ENCODE peak calls at places on chromosome 6, in four cellular contexts. S is H1, Z is HepG2, N is K562. J is an unnamed sample.

GRCh38 chr6:110688661-110689268 is 126.5 kb downstream of the CDK19 start:
- DNase-seq in N (no peak), Z (no peak), S (no peak), J (no peak)

GRCh38 chr6:134822920-134823430 is 126.9 kb downstream of the ALDH8A1 start:
- DNase-seq in Z (peak; percentile 82), S (peak; percentile 44), N (peak; percentile 82), J (peak; percentile 86)

GRCh38 chr6:153231048-153231635 is 100.1 kb upstream of the RGS17 start:
- DNase-seq in S (peak; percentile 58), Z (peak; percentile 40), N (peak; percentile 7), J (peak; percentile 52)

GRCh38 chr6:83467620-83468036 is 36.8 kb upstream of the ME1 start:
- DNase-seq in S (no peak), Z (no peak), N (no peak), J (no peak)

GRCh38 chr6:137342607-137343186 is 123.5 kb upstream of the IFNGR1 start:
- DNase-seq in N (peak; percentile 11), S (no peak), Z (no peak), J (no peak)

GRCh38 chr6:160782228-160782627 is 80.2 kb downstream of the PLG start:
- DNase-seq in S (no peak), Z (no peak), N (no peak), J (no peak)

GRCh38 chr6:149449831-149450678 is 34.8 kb downstream of the ZC3H12D start:
- DNase-seq in Z (no peak), N (no peak), S (no peak), J (no peak)

GRCh38 chr6:129485746-129486145 is 224.2 kb downstream of the ARHGAP18 start:
- DNase-seq in N (no peak), S (no peak), Z (no peak), J (no peak)

GRCh38 chr6:105929626-105930025 is 156.5 kb upstream of the PRDM1 start:
- DNase-seq in Z (no peak), N (no peak), S (no peak), J (no peak)

GRCh38 chr6:148682990-148683389 is 63.8 kb upstream of the UST start:
- DNase-seq in Z (no peak), S (no peak), N (no peak), J (no peak)

GRCh38 chr6:117290173-117290834 is 24.9 kb downstream of the VGLL2 start:
- DNase-seq in S (no peak), N (no peak), Z (no peak), J (no peak)
- TF ChIP-seq JUND in S (no peak), N (no peak), Z (no peak), J (no peak)

DNA sequence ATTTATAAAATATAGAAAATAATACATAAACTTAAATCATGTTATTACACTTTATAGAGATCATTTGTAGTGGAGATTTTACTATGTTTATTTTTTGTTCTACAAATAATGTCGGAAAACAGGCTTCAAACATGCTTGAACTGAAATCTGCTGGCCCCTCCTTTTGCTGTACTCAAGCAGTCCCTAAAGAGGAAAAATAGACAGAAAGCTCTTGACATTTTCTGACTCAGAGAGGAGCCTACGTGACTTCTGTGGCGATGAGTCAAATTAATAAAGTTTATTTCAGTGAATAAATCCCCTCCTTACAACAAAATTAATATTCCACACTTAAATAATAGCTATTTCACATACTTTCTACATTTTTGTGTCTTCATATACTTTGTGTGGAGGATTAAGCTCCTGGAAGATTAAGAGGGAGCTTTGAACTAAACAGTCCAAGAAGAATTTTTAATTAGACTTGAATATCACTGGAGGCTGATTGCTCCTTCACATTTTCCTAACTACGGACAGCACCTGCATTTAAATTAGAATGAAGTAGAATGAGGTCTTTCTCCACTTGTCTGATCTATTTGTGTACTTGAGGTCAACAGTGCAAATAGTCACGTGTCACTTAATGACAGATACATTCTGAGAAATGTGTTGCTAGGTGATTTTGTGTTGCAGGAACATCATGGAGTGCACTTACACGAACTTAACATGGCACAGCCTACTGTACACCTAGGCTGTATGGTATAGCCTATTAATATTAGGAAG is 1.7 kb upstream of the TREM1 start:
- DNase-seq in Z (peak; percentile 47), N (no peak), S (no peak), J (no peak)
- TF ChIP-seq YY1 in Z (no peak), N (no peak), S (no peak), J (no peak)

GRCh38 chr6:154274175-154274574 is 82.4 kb downstream of the IPCEF1 start:
- DNase-seq in Z (no peak), N (no peak), S (no peak), J (no peak)

GRCh38 chr6:154277578-154278128 is 79.0 kb downstream of the IPCEF1 start:
- DNase-seq in Z (no peak), N (no peak), S (no peak), J (no peak)

DNA sequence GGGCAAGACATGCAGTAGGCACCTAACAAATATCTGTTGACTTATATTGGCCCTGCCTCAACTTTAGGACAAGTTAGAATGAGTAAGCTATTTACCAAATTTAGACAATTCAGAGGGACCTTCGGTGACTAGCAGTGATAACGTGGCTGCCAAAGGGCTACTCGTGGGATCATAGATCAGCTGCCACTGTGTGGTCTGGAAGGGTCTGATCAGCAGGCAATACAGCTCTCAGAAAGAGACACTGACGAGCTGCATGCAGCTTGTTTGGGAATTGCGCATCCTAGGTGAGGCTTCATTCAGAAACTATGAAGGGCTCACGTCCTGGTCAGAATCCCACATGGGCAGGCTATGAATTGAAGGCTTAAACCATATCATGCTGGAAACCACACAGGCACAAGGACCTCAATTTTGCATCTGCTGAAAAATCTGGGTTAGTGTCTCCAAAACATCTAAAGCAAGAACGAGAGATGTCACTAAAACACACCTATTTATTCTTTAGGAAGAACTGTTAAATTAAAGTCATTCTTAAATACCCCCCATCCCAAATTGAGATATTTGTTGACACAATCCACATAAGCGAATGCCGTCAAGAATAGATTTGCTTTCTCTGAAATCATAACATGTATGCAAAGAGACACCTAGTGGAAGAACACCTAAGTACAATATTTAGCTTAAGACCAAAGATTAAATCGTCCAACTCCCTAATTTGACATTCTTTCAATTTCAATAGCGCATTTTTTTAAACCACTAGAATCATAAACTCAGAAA is 79.6 kb downstream of the IPCEF1 start:
- DNase-seq in N (peak; percentile 20), Z (peak; percentile 42), S (no peak), J (peak; percentile 33)
- TF ChIP-seq FOSL1 in N (no peak), Z (no peak), S (no peak), J (peak; percentile 5)

GRCh38 chr6:125346926-125347563 is 45.3 kb upstream of the HDDC2 start:
- DNase-seq in Z (no peak), S (no peak), N (no peak), J (no peak)

GRCh38 chr6:125341460-125341859 is 39.7 kb upstream of the HDDC2 start:
- DNase-seq in Z (no peak), N (no peak), S (no peak), J (no peak)

GRCh38 chr6:125340946-125341345 is 39.2 kb upstream of the HDDC2 start:
- DNase-seq in Z (no peak), S (no peak), N (no peak), J (no peak)

GRCh38 chr6:125346143-125346925 is 44.6 kb upstream of the HDDC2 start:
- DNase-seq in N (no peak), S (no peak), Z (no peak), J (no peak)
- TF ChIP-seq JUND in N (no peak), S (no peak), Z (no peak), J (no peak)

DNA sequence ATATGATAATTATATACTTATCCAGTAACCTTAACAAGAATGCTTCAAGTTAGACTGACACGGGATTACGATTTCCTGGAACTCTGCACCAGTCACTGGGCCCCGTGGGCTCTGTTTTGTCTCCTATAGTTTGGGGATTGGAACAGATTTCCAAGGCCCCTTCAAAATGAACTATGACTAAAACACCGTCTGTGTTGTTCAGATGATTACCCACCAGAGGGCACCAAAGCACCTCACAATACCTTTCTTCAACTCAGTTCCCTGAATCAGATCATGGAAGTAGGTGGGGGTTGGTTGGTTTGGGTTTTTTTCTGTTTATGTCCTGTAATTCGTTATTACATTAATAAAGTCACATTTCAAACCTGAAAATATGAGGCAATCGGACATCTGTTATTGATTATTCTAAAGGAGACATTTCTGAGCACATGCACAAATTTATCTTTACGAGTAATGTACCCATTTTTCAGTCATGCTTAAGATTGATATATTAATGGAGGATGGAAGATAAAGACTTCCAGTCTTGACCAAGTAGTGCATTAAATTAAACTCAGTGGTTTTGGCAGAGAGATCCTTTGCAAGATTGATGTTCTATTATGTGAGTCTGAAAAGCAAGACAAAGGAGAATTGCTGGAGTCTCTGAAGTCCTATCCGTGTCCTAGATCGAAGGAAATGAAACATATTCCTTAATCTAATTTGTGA is 112.0 kb upstream of the COL21A1 start:
- DNase-seq in N (peak; percentile 65), Z (peak; percentile 74), S (no peak), J (peak; percentile 72)
- TF ChIP-seq YY1 in N (no peak), Z (no peak), S (no peak), J (peak; percentile 60)

GRCh38 chr6:9825526-9825925 is 589.3 kb downstream of the TFAP2A start:
- DNase-seq in Z (no peak), S (no peak), N (no peak), J (no peak)
- TF ChIP-seq FOSL1 in Z (no peak), S (no peak), N (no peak), J (no peak)

GRCh38 chr6:17714879-17715860 is 8.4 kb upstream of the NUP153 start:
- DNase-seq in S (no peak), N (peak; percentile 88), Z (no peak), J (peak; percentile 74)
- TF ChIP-seq JUND in S (no peak), N (peak; percentile 100), Z (no peak), J (peak; percentile 93)

GRCh38 chr6:138429731-138430130 is 25.7 kb downstream of the HEBP2 start:
- DNase-seq in S (no peak), Z (no peak), N (no peak), J (no peak)
- TF ChIP-seq YY1 in S (no peak), Z (no peak), N (no peak), J (no peak)

DNA sequence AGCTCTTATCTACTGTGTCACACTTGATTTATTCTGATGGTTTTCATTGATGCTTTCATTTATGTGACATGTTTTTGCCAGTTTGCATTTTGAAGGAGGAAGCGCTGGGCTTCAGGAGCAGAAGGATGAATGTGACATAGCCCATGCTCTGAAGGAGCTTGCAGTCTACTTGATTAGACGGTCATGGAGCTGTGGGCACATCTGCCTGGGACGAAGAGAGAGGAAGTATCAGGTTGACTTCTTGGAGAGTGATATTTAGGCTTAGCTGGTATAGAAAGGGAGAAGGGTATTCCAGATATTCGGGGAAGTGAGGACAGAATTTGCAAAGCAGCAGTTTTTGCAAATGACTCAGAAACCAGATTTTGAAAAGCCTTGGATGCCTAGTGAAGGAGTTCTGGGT is 60.6 kb downstream of the EYA4 start:
- DNase-seq in Z (no peak), N (no peak), S (no peak), J (no peak)
- TF ChIP-seq FOSL1 in Z (no peak), N (no peak), S (no peak), J (no peak)